ENCODE peak calls at places on chromosome 15, in six cellular contexts. R is foreskin fibroblast, K is HEK293T, Z is D341Med, E is breast epithelium, G is OCI-M1. B is an unnamed sample.

GRCh38 chr15:74669627-74670026 is 26.2 kb downstream of the EDC3 start:
- DNase-seq in K (no peak), R (no peak), G (no peak), E (no peak), Z (no peak), B (no peak)

GRCh38 chr15:26679927-26680326 is 92.9 kb downstream of the GABRB3 start:
- DNase-seq in Z (no peak), E (no peak), G (no peak), K (no peak), R (no peak), B (no peak)

GRCh38 chr15:68020685-68021084 is 33.4 kb upstream of the PIAS1 start:
- DNase-seq in K (no peak), E (no peak), G (no peak), R (no peak), Z (no peak), B (no peak)

GRCh38 chr15:42494998-42495360 is 455 bp upstream of the SNAP23 start:
- DNase-seq in E (no peak), G (no peak), Z (peak), K (no peak), R (peak), B (no peak)

GRCh38 chr15:58346361-58346760 is 85.4 kb upstream of the LIPC start:
- DNase-seq in R (peak), Z (no peak), G (no peak), K (no peak), E (no peak), B (no peak)

GRCh38 chr15:96330064-96330449 is 443 bp upstream of the NR2F2 start:
- DNase-seq in E (peak), G (no peak), R (peak), K (no peak), Z (no peak), B (peak)

GRCh38 chr15:89088605-89089315 is 504 bp downstream of the ABHD2 start:
- DNase-seq in Z (no peak), G (peak), R (no peak), E (peak), K (no peak), B (peak)

GRCh38 chr15:99929266-99929665 is 196.0 kb upstream of the LYSMD4 start:
- DNase-seq in K (no peak), G (no peak), R (no peak), E (no peak), Z (peak), B (no peak)

GRCh38 chr15:64013179-64014043 is 32.9 kb downstream of the DAPK2 start:
- DNase-seq in K (no peak), G (peak), Z (no peak), R (no peak), E (no peak), B (no peak)

GRCh38 chr15:99306694-99307338 is 55.5 kb downstream of the LRRC28 start:
- DNase-seq in G (no peak), R (no peak), Z (peak), E (no peak), K (peak), B (no peak)

GRCh38 chr15:42364529-42364928 is 5.2 kb downstream of the CAPN3 start:
- DNase-seq in Z (peak), G (no peak), K (no peak), E (no peak), R (no peak), B (no peak)

GRCh38 chr15:71352765-71353164 is 237.5 kb downstream of the THSD4 start:
- DNase-seq in Z (no peak), K (no peak), E (no peak), R (no peak), G (no peak), B (no peak)

GRCh38 chr15:90907838-90908507 is 4.9 kb downstream of the MAN2A2 start:
- DNase-seq in K (no peak), Z (no peak), R (no peak), E (no peak), G (no peak), B (no peak)

GRCh38 chr15:67531379-67532059 is 10.6 kb downstream of the C15orf61 start:
- DNase-seq in E (no peak), R (peak), Z (no peak), G (peak), K (no peak), B (no peak)

GRCh38 chr15:60720084-60720483 is 241.1 kb upstream of the ICE2 start:
- DNase-seq in G (no peak), R (no peak), E (no peak), K (no peak), Z (peak), B (no peak)

GRCh38 chr15:62569460-62570404 is 404.6 kb upstream of the C2CD4B start:
- DNase-seq in Z (no peak), K (no peak), E (peak), G (peak), R (peak), B (no peak)

GRCh38 chr15:57591237-57591821 is 375 bp upstream of the MYZAP start:
- DNase-seq in K (no peak), Z (no peak), E (no peak), R (no peak), G (no peak), B (no peak)

GRCh38 chr15:79609501-79609900 is 177.4 kb downstream of the MINAR1 start:
- DNase-seq in E (no peak), R (no peak), G (no peak), K (no peak), Z (no peak), B (no peak)

GRCh38 chr15:83115831-83116565 is 8.6 kb downstream of the TM6SF1 start:
- DNase-seq in K (no peak), E (no peak), G (no peak), Z (no peak), R (no peak), B (no peak)